ENCODE peak calls at places on chromosomes 11 and 22, in five cellular contexts. B is psoas muscle; L is CD4-positive, alpha-beta memory T cell; N is adipocyte; Q is endodermal cell. P is an unnamed sample. For H3K27me3, the result is how much of the 10 kb centered on the place peaks cover.

GRCh38 chr11:7604331-7604973 is 68.8 kb downstream of the CYB5R2 start:
- DNase-seq in B (no peak), L (no peak), N (no peak), Q (no peak), P (no peak)

GRCh38 chr11:1192741-1193325 is 30.0 kb upstream of the MUC5B start:
- DNase-seq in B (no peak), L (no peak), N (no peak), Q (peak), P (peak)

GRCh38 chr11:58060939-58061672 is 30.4 kb downstream of the OR6Q1 start:
- DNase-seq in B (no peak), L (no peak), N (no peak), Q (peak), P (peak)

GRCh38 chr11:67507242-67507890 is 596 bp downstream of the CDK2AP2 start:
- DNase-seq in B (no peak), L (no peak), N (peak), Q (no peak), P (peak)

GRCh38 chr22:47010211-47010610 is 247.8 kb downstream of the TBC1D22A start:
- DNase-seq in B (no peak), L (no peak), N (no peak), Q (no peak), P (peak)

GRCh38 chr11:127816959-127817358 is 770.4 kb downstream of the ETS1 start:
- DNase-seq in B (no peak), L (no peak), N (no peak), Q (no peak), P (no peak)

GRCh38 chr22:29206372-29207230 is 905 bp downstream of the EMID1 start:
- DNase-seq in B (no peak), L (no peak), N (no peak), Q (no peak), P (peak)

GRCh38 chr22:37726240-37726887 is 29.5 kb downstream of the TRIOBP start:
- DNase-seq in B (no peak), L (no peak), N (no peak), Q (no peak), P (no peak)

GRCh38 chr11:7525424-7525823 is 11.6 kb downstream of the PPFIBP2 start:
- DNase-seq in B (no peak), L (no peak), N (no peak), Q (no peak), P (no peak)

GRCh38 chr22:46263208-46263575 is at the start of gene PKDREJ:
- DNase-seq in B (peak), L (no peak), N (no peak), Q (no peak), P (no peak)

DNA sequence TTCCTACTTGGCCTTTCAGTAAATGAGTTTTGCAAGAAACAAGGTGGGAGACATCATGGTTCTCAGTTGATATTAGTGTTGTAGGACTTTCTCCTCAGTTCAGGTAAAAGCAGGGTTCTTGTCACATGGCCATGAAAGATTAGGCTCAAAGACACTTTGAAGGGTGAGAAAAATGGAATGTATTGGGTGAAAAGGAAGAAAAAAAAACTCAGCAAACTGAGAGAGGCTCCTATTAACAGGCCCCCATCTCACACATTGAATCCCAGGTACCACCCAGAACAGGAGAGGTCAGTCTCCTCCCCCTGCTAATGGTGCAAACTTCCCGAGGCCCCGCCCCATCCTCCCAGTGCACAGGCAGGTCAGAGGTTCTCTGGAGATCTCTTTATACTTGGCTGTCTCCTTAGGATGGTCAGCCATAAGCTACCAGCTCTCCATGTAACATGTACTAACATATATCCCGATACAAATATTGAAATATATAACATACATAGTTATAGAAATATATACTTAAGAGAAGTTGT is 62.2 kb downstream of the MICAL2 start:
- DNase-seq in B (no peak), L (no peak), N (no peak), Q (peak), P (no peak)
- H3K27me3 ChIP-seq in B (under half), L (under half), N (under half), Q (under half), P (under half)

DNA sequence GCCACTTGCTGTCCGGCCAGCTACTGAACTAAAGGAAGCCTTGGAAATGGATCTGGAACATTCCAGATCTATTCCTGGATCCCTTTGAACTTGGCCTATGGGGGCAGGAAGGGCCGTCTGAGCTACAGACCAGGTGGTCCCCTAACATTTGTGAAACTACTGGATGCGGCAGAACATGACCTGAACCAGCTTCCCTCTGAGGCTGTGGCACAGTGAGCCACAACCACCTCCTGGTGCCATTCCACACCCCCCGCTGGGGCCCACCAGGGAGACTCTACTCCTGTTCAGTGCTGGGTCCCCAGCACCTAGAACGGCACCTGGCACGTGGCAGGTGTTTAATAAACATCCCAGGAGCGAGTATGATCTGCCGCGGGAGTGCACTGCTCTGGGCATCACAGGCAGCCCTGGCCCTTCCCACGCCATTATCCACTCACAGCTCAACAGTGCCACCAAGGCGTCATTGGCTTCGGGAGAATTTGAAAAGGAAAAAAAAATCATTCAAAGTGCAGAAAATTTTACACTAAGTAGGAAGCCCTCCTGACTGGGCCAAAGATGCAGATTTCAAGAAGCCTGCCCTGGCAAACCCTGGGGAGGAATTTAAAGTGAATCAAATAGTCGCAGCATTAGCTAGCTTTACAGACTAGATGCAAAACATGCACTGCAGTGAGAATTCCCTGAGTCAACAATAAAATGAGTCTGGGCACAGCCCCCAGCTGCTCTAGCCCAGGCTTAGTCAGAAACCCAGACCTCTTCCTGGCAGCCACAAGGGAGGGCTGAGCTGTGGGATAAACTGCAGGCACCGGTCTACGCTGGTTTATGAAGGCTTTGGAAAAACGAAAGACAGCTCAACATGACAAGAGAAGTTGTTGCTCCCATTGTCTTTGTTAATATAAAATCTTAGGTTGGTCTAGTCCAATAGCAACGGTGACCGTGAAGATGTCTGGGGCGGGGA is 14.3 kb upstream of the EFCAB6 start:
- DNase-seq in B (peak), L (no peak), N (peak), Q (peak), P (peak)
- H3K4me3 ChIP-seq in B (no peak), L (no peak), N (peak), Q (no peak), P (no peak)

GRCh38 chr11:84687433-84687832 is 939.7 kb downstream of the DLG2 start:
- DNase-seq in B (no peak), L (no peak), N (no peak), Q (no peak), P (no peak)

GRCh38 chr11:84685976-84686375 is 941.2 kb downstream of the DLG2 start:
- DNase-seq in B (no peak), L (no peak), N (no peak), Q (no peak), P (no peak)

GRCh38 chr11:84686726-84687125 is 940.4 kb downstream of the DLG2 start:
- DNase-seq in B (no peak), L (no peak), N (no peak), Q (no peak), P (no peak)

GRCh38 chr11:84685149-84685548 is 942.0 kb downstream of the DLG2 start:
- DNase-seq in B (no peak), L (no peak), N (no peak), Q (no peak), P (no peak)
- H3K27me3 ChIP-seq in B (under half), L (under half), N (under half), Q (under half), P (under half)

DNA sequence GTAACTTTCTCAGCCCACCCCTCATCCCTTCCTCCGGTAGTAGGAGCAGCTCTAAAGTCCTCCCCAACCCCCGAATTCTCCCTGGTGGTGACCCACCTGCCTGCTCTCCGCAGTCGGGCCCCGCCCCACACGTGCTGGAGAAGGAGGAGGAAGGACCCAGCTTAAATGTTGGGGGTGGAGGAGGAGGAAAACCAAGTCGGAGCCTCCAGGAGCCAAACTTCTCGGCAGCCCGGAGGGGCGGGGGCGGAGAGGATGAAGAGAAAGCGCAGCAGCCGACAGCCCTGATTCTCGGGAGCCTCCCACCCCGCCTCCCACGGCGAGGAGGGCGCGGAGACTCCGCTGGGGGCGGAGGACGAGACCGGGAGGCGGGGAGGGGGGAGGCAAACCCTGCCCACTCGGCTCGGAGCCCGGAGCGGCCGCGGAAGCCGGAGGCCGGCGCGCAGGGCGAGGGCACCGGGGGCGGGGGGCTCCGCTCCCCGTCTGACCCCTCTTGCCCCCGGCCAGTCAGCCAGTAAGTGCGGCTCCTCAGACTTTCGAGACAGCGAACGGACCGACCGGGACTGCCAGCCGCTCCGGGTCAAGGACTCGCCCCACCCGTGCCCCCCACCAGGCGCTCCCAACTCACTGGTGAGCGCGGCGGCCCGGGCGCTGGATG is at the start of gene TPBGL:
- DNase-seq in B (no peak), L (no peak), N (peak), Q (peak), P (peak)
- H3K4me3 ChIP-seq in B (peak), L (peak), N (peak), Q (peak), P (peak)

DNA sequence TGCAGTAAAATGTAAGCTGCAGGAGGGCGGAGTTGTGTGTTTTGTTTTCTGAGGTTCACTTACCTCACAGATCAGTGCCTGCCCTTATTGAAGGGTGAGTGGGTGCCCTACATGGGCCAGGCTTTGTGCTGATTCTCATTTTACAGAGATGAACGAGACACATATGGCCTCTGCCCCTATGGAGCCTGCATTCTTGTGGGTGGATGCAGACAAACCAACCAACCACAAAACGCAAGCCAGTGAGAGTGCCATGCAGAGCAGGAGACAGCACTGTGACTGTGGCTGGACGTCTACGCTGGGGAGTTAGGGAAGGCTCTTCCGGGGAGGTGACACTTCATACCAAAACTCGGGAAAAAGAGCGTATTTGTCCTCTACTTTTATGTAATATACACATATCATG is 9.8 kb downstream of the TESMIN start:
- DNase-seq in B (no peak), L (no peak), N (no peak), Q (no peak), P (no peak)
- H3K27me3 ChIP-seq in B (under half), L (under half), N (under half), Q (under half), P (under half)

DNA sequence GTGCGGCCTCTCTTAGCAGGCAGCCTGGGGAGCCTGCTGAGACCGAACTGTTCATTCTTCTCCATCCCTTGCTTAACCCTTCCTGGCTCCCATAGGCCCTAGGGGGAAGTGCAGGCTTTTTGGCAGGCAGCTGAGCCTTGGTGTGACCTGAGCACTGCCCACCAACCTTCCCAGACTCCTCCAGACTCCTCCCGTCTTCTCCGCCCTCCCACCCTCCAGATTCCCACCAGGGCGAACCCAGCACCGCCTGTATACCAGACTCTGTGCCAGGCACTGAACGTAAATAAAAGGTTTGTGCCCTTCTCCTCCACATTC is 7.9 kb downstream of the RELT start:
- DNase-seq in B (no peak), L (no peak), N (no peak), Q (no peak), P (no peak)
- H3K4me3 ChIP-seq in B (no peak), L (no peak), N (no peak), Q (no peak), P (no peak)

GRCh38 chr11:17721242-17721999 is 2.0 kb downstream of the MYOD1 start:
- DNase-seq in B (peak), L (no peak), N (peak), Q (no peak), P (peak)

GRCh38 chr11:17719940-17720795 is 797 bp downstream of the MYOD1 start:
- DNase-seq in B (peak), L (no peak), N (peak), Q (peak), P (peak)

GRCh38 chr11:17724020-17724908 is 4.9 kb downstream of the MYOD1 start:
- DNase-seq in B (peak), L (no peak), N (no peak), Q (peak), P (no peak)

GRCh38 chr11:17720796-17721171 is 1.4 kb downstream of the MYOD1 start:
- DNase-seq in B (peak), L (no peak), N (no peak), Q (peak), P (peak)

GRCh38 chr11:17722000-17722643 is 2.8 kb downstream of the MYOD1 start:
- DNase-seq in B (peak), L (no peak), N (peak), Q (peak), P (peak)
- H3K27me3 ChIP-seq in B (under half), L (under half), N (half or more), Q (half or more), P (half or more)

GRCh38 chr11:86040919-86041318 is 28.0 kb downstream of the PICALM start:
- DNase-seq in B (no peak), L (no peak), N (peak), Q (no peak), P (no peak)

GRCh38 chr11:86035920-86036319 is 33.0 kb downstream of the PICALM start:
- DNase-seq in B (no peak), L (no peak), N (no peak), Q (no peak), P (no peak)

GRCh38 chr11:86037743-86038142 is 31.1 kb downstream of the PICALM start:
- DNase-seq in B (no peak), L (no peak), N (no peak), Q (no peak), P (no peak)

GRCh38 chr11:86041975-86042378 is 26.9 kb downstream of the PICALM start:
- DNase-seq in B (no peak), L (peak), N (peak), Q (peak), P (peak)

DNA sequence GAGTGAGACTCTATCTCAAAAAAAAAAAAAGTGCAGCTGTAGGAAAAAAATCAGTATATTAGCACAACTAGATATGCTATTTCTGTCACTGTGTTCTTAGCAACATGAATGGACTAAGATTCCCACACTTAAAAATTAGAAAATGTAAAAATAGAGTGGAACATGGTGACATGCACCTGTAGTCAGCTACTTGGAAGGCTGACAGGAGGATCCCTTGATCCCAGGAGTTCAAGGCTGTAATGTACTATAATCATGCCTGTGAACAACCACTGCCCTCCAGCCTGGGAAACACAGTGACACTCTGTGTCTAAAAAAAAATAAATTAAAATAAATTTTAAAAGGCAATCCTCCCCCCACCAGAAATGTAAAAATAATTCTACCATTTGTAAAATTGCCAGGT is 29.8 kb downstream of the PICALM start:
- DNase-seq in B (no peak), L (no peak), N (no peak), Q (no peak), P (no peak)
- H3K4me3 ChIP-seq in B (no peak), L (no peak), N (no peak), Q (no peak), P (no peak)

DNA sequence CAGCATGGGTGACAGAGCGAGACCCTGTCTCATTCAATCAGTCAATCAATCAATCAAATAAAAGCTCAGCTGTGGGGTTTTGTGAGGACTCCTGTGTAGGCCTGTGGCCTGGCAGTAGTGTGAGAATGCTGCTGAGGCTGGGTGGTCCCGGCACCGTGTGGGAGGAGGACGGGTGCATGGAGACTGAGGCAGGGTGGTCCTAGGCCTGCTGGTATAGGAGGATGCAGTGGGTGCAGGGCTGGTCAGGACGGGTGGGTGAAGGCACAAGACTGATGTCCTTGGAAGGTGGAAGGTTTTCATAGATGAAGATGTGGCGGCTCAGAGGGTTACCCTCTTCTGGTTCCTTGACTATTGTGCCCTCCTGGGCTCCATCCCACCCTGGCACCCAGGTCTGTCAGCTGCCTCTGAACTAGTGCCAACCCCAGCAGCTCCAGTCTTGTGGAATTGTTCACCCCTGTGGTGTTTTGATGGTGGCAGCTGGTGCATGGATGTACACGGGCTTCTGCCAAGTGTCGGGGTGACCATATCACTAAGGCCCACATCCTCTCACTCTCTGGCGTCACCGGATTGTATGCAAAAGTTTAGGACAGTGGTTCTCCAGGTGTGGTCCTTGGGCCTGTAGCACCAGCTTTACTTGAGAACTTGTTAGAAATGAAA is 23.7 kb downstream of the TANGO2 start:
- DNase-seq in B (no peak), L (no peak), N (no peak), Q (no peak), P (no peak)
- H3K27me3 ChIP-seq in B (under half), L (under half), N (under half), Q (under half), P (under half)

DNA sequence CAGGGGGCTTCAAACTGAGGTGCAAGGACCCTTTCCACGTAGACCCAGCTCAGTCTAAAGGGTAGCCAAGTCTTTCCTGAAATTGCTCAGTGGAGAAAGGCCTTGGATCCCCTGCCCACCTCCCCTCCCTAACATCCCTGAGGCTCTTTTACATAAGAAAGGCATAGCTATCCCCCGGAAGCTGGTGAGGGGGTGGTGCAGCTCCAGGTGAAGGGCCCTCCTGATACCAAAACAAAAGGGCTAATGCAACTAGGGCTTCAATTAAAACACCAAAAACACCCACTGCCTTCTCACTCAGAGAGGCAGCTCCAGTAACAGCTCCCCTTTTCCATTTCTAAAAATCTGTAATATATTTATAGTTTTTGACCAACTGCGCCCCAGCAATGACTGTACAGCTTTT is 5.8 kb downstream of the SHANK2 start:
- DNase-seq in B (no peak), L (no peak), N (no peak), Q (peak), P (peak)
- H3K4me3 ChIP-seq in B (no peak), L (no peak), N (no peak), Q (no peak), P (no peak)